ENCODE peak calls at places on chromosomes 12 and 14, in nine cellular contexts. One of them, this sample, is unnamed.

GRCh38 chr14:52948836-52949235 is 2.0 kb downstream of the FERMT2 start:
- DNase-seq in kidney epithelial cell: no peak
- DNase-seq in heart right ventricle: no peak
- DNase-seq in stimulated activated CD8-positive, alpha-beta memory T cell treated with anti-CD3 and anti-CD28 coated beads, Interleukin-15, amount 100 ng/mL, for 48 hours: no peak
- DNase-seq in CD4-positive, alpha-beta memory T cell: no peak
- DNase-seq in KG1: no peak
- DNase-seq in activated CD8-positive, alpha-beta T cell treated with anti-CD3 and anti-CD28 coated beads, Interleukin-2, amount 10 ng/mL, durations not matched to agents 7 days and 5 days: no peak
- DNase-seq in M059J: peak
- DNase-seq in RPMI7951: no peak
- DNase-seq in this sample: no peak

GRCh38 chr14:49977126-49977841 is 84.4 kb downstream of the ARF6 start:
- DNase-seq in kidney epithelial cell: no peak
- DNase-seq in heart right ventricle: no peak
- DNase-seq in stimulated activated CD8-positive, alpha-beta memory T cell treated with anti-CD3 and anti-CD28 coated beads, Interleukin-15, amount 100 ng/mL, for 48 hours: peak
- DNase-seq in CD4-positive, alpha-beta memory T cell: peak
- DNase-seq in KG1: no peak
- DNase-seq in activated CD8-positive, alpha-beta T cell treated with anti-CD3 and anti-CD28 coated beads, Interleukin-2, amount 10 ng/mL, durations not matched to agents 7 days and 5 days: peak
- DNase-seq in M059J: no peak
- DNase-seq in RPMI7951: no peak
- DNase-seq in this sample: peak

GRCh38 chr14:100709252-100709955 is 17.3 kb upstream of the DLK1 start:
- DNase-seq in kidney epithelial cell: no peak
- DNase-seq in heart right ventricle: peak
- DNase-seq in stimulated activated CD8-positive, alpha-beta memory T cell treated with anti-CD3 and anti-CD28 coated beads, Interleukin-15, amount 100 ng/mL, for 48 hours: no peak
- DNase-seq in CD4-positive, alpha-beta memory T cell: no peak
- DNase-seq in KG1: no peak
- DNase-seq in activated CD8-positive, alpha-beta T cell treated with anti-CD3 and anti-CD28 coated beads, Interleukin-2, amount 10 ng/mL, durations not matched to agents 7 days and 5 days: peak
- DNase-seq in M059J: no peak
- DNase-seq in RPMI7951: no peak
- DNase-seq in this sample: no peak

GRCh38 chr14:100294963-100295330 is 11.3 kb downstream of the SLC25A29 start:
- DNase-seq in kidney epithelial cell: no peak
- DNase-seq in heart right ventricle: no peak
- DNase-seq in stimulated activated CD8-positive, alpha-beta memory T cell treated with anti-CD3 and anti-CD28 coated beads, Interleukin-15, amount 100 ng/mL, for 48 hours: no peak
- DNase-seq in CD4-positive, alpha-beta memory T cell: no peak
- DNase-seq in KG1: no peak
- DNase-seq in activated CD8-positive, alpha-beta T cell treated with anti-CD3 and anti-CD28 coated beads, Interleukin-2, amount 10 ng/mL, durations not matched to agents 7 days and 5 days: no peak
- DNase-seq in M059J: no peak
- DNase-seq in RPMI7951: no peak
- DNase-seq in this sample: no peak

GRCh38 chr14:77649326-77649725 is 32.9 kb upstream of the SPTLC2 start:
- DNase-seq in kidney epithelial cell: no peak
- DNase-seq in heart right ventricle: no peak
- DNase-seq in stimulated activated CD8-positive, alpha-beta memory T cell treated with anti-CD3 and anti-CD28 coated beads, Interleukin-15, amount 100 ng/mL, for 48 hours: no peak
- DNase-seq in CD4-positive, alpha-beta memory T cell: no peak
- DNase-seq in KG1: no peak
- DNase-seq in activated CD8-positive, alpha-beta T cell treated with anti-CD3 and anti-CD28 coated beads, Interleukin-2, amount 10 ng/mL, durations not matched to agents 7 days and 5 days: no peak
- DNase-seq in M059J: no peak
- DNase-seq in RPMI7951: no peak
- DNase-seq in this sample: no peak

GRCh38 chr12:102957339-102958050 is at the start of gene ASCL1:
- DNase-seq in kidney epithelial cell: no peak
- DNase-seq in heart right ventricle: no peak
- DNase-seq in stimulated activated CD8-positive, alpha-beta memory T cell treated with anti-CD3 and anti-CD28 coated beads, Interleukin-15, amount 100 ng/mL, for 48 hours: no peak
- DNase-seq in CD4-positive, alpha-beta memory T cell: no peak
- DNase-seq in KG1: no peak
- DNase-seq in activated CD8-positive, alpha-beta T cell treated with anti-CD3 and anti-CD28 coated beads, Interleukin-2, amount 10 ng/mL, durations not matched to agents 7 days and 5 days: no peak
- DNase-seq in M059J: peak
- DNase-seq in RPMI7951: peak
- DNase-seq in this sample: no peak

GRCh38 chr14:92898732-92899131 is 24.2 kb upstream of the CHGA start:
- DNase-seq in kidney epithelial cell: no peak
- DNase-seq in heart right ventricle: no peak
- DNase-seq in stimulated activated CD8-positive, alpha-beta memory T cell treated with anti-CD3 and anti-CD28 coated beads, Interleukin-15, amount 100 ng/mL, for 48 hours: no peak
- DNase-seq in CD4-positive, alpha-beta memory T cell: no peak
- DNase-seq in KG1: no peak
- DNase-seq in activated CD8-positive, alpha-beta T cell treated with anti-CD3 and anti-CD28 coated beads, Interleukin-2, amount 10 ng/mL, durations not matched to agents 7 days and 5 days: peak
- DNase-seq in M059J: no peak
- DNase-seq in RPMI7951: no peak
- DNase-seq in this sample: no peak

GRCh38 chr14:64698899-64699298 is 5.3 kb upstream of the PLEKHG3 start:
- DNase-seq in kidney epithelial cell: no peak
- DNase-seq in heart right ventricle: no peak
- DNase-seq in stimulated activated CD8-positive, alpha-beta memory T cell treated with anti-CD3 and anti-CD28 coated beads, Interleukin-15, amount 100 ng/mL, for 48 hours: no peak
- DNase-seq in CD4-positive, alpha-beta memory T cell: peak
- DNase-seq in KG1: peak
- DNase-seq in activated CD8-positive, alpha-beta T cell treated with anti-CD3 and anti-CD28 coated beads, Interleukin-2, amount 10 ng/mL, durations not matched to agents 7 days and 5 days: no peak
- DNase-seq in M059J: no peak
- DNase-seq in RPMI7951: no peak
- DNase-seq in this sample: peak

GRCh38 chr14:72518809-72519377 is 375.0 kb downstream of the DPF3 start:
- DNase-seq in kidney epithelial cell: no peak
- DNase-seq in heart right ventricle: no peak
- DNase-seq in stimulated activated CD8-positive, alpha-beta memory T cell treated with anti-CD3 and anti-CD28 coated beads, Interleukin-15, amount 100 ng/mL, for 48 hours: peak
- DNase-seq in CD4-positive, alpha-beta memory T cell: peak
- DNase-seq in KG1: no peak
- DNase-seq in activated CD8-positive, alpha-beta T cell treated with anti-CD3 and anti-CD28 coated beads, Interleukin-2, amount 10 ng/mL, durations not matched to agents 7 days and 5 days: peak
- DNase-seq in M059J: no peak
- DNase-seq in RPMI7951: peak
- DNase-seq in this sample: peak

GRCh38 chr14:103296007-103296406 is 38.0 kb upstream of the EIF5 start:
- DNase-seq in kidney epithelial cell: peak
- DNase-seq in heart right ventricle: no peak
- DNase-seq in stimulated activated CD8-positive, alpha-beta memory T cell treated with anti-CD3 and anti-CD28 coated beads, Interleukin-15, amount 100 ng/mL, for 48 hours: no peak
- DNase-seq in CD4-positive, alpha-beta memory T cell: no peak
- DNase-seq in KG1: no peak
- DNase-seq in activated CD8-positive, alpha-beta T cell treated with anti-CD3 and anti-CD28 coated beads, Interleukin-2, amount 10 ng/mL, durations not matched to agents 7 days and 5 days: no peak
- DNase-seq in M059J: peak
- DNase-seq in RPMI7951: peak
- DNase-seq in this sample: no peak

GRCh38 chr14:75476274-75476995 is 45.8 kb upstream of the BATF start:
- DNase-seq in kidney epithelial cell: no peak
- DNase-seq in heart right ventricle: no peak
- DNase-seq in stimulated activated CD8-positive, alpha-beta memory T cell treated with anti-CD3 and anti-CD28 coated beads, Interleukin-15, amount 100 ng/mL, for 48 hours: no peak
- DNase-seq in CD4-positive, alpha-beta memory T cell: no peak
- DNase-seq in KG1: no peak
- DNase-seq in activated CD8-positive, alpha-beta T cell treated with anti-CD3 and anti-CD28 coated beads, Interleukin-2, amount 10 ng/mL, durations not matched to agents 7 days and 5 days: no peak
- DNase-seq in M059J: no peak
- DNase-seq in RPMI7951: no peak
- DNase-seq in this sample: no peak

GRCh38 chr12:101698782-101699347 is 1.4 kb downstream of the CHPT1 start:
- DNase-seq in kidney epithelial cell: no peak
- DNase-seq in heart right ventricle: no peak
- DNase-seq in stimulated activated CD8-positive, alpha-beta memory T cell treated with anti-CD3 and anti-CD28 coated beads, Interleukin-15, amount 100 ng/mL, for 48 hours: no peak
- DNase-seq in CD4-positive, alpha-beta memory T cell: no peak
- DNase-seq in KG1: no peak
- DNase-seq in activated CD8-positive, alpha-beta T cell treated with anti-CD3 and anti-CD28 coated beads, Interleukin-2, amount 10 ng/mL, durations not matched to agents 7 days and 5 days: no peak
- DNase-seq in M059J: peak
- DNase-seq in RPMI7951: peak
- DNase-seq in this sample: no peak

GRCh38 chr12:15244341-15244740 is 23.1 kb upstream of the RERG start:
- DNase-seq in kidney epithelial cell: no peak
- DNase-seq in heart right ventricle: no peak
- DNase-seq in stimulated activated CD8-positive, alpha-beta memory T cell treated with anti-CD3 and anti-CD28 coated beads, Interleukin-15, amount 100 ng/mL, for 48 hours: no peak
- DNase-seq in CD4-positive, alpha-beta memory T cell: no peak
- DNase-seq in KG1: no peak
- DNase-seq in activated CD8-positive, alpha-beta T cell treated with anti-CD3 and anti-CD28 coated beads, Interleukin-2, amount 10 ng/mL, durations not matched to agents 7 days and 5 days: no peak
- DNase-seq in M059J: no peak
- DNase-seq in RPMI7951: no peak
- DNase-seq in this sample: no peak

GRCh38 chr14:31059152-31059924 is 33.2 kb upstream of the STRN3 start:
- DNase-seq in kidney epithelial cell: peak
- DNase-seq in heart right ventricle: peak
- DNase-seq in stimulated activated CD8-positive, alpha-beta memory T cell treated with anti-CD3 and anti-CD28 coated beads, Interleukin-15, amount 100 ng/mL, for 48 hours: no peak
- DNase-seq in CD4-positive, alpha-beta memory T cell: no peak
- DNase-seq in KG1: no peak
- DNase-seq in activated CD8-positive, alpha-beta T cell treated with anti-CD3 and anti-CD28 coated beads, Interleukin-2, amount 10 ng/mL, durations not matched to agents 7 days and 5 days: no peak
- DNase-seq in M059J: peak
- DNase-seq in RPMI7951: peak
- DNase-seq in this sample: no peak

GRCh38 chr12:52254180-52254964 is 20.1 kb upstream of the KRT86 start:
- DNase-seq in kidney epithelial cell: no peak
- DNase-seq in heart right ventricle: no peak
- DNase-seq in stimulated activated CD8-positive, alpha-beta memory T cell treated with anti-CD3 and anti-CD28 coated beads, Interleukin-15, amount 100 ng/mL, for 48 hours: no peak
- DNase-seq in CD4-positive, alpha-beta memory T cell: no peak
- DNase-seq in KG1: no peak
- DNase-seq in activated CD8-positive, alpha-beta T cell treated with anti-CD3 and anti-CD28 coated beads, Interleukin-2, amount 10 ng/mL, durations not matched to agents 7 days and 5 days: no peak
- DNase-seq in M059J: no peak
- DNase-seq in RPMI7951: no peak
- DNase-seq in this sample: no peak

GRCh38 chr12:25458047-25458552 is 95.0 kb downstream of the LMNTD1 start:
- DNase-seq in kidney epithelial cell: peak
- DNase-seq in heart right ventricle: no peak
- DNase-seq in stimulated activated CD8-positive, alpha-beta memory T cell treated with anti-CD3 and anti-CD28 coated beads, Interleukin-15, amount 100 ng/mL, for 48 hours: no peak
- DNase-seq in CD4-positive, alpha-beta memory T cell: no peak
- DNase-seq in KG1: no peak
- DNase-seq in activated CD8-positive, alpha-beta T cell treated with anti-CD3 and anti-CD28 coated beads, Interleukin-2, amount 10 ng/mL, durations not matched to agents 7 days and 5 days: no peak
- DNase-seq in M059J: peak
- DNase-seq in RPMI7951: peak
- DNase-seq in this sample: no peak

GRCh38 chr14:49897414-49897813 is 4.5 kb downstream of the ARF6 start:
- DNase-seq in kidney epithelial cell: no peak
- DNase-seq in heart right ventricle: no peak
- DNase-seq in stimulated activated CD8-positive, alpha-beta memory T cell treated with anti-CD3 and anti-CD28 coated beads, Interleukin-15, amount 100 ng/mL, for 48 hours: no peak
- DNase-seq in CD4-positive, alpha-beta memory T cell: no peak
- DNase-seq in KG1: no peak
- DNase-seq in activated CD8-positive, alpha-beta T cell treated with anti-CD3 and anti-CD28 coated beads, Interleukin-2, amount 10 ng/mL, durations not matched to agents 7 days and 5 days: no peak
- DNase-seq in M059J: no peak
- DNase-seq in RPMI7951: no peak
- DNase-seq in this sample: no peak

GRCh38 chr12:49825971-49826421 is 2.2 kb downstream of the NCKAP5L start:
- DNase-seq in kidney epithelial cell: no peak
- DNase-seq in heart right ventricle: no peak
- DNase-seq in stimulated activated CD8-positive, alpha-beta memory T cell treated with anti-CD3 and anti-CD28 coated beads, Interleukin-15, amount 100 ng/mL, for 48 hours: no peak
- DNase-seq in CD4-positive, alpha-beta memory T cell: no peak
- DNase-seq in KG1: no peak
- DNase-seq in activated CD8-positive, alpha-beta T cell treated with anti-CD3 and anti-CD28 coated beads, Interleukin-2, amount 10 ng/mL, durations not matched to agents 7 days and 5 days: no peak
- DNase-seq in M059J: no peak
- DNase-seq in RPMI7951: no peak
- DNase-seq in this sample: no peak

GRCh38 chr14:76940057-76940456 is 88.5 kb downstream of the IRF2BPL start:
- DNase-seq in kidney epithelial cell: no peak
- DNase-seq in heart right ventricle: no peak
- DNase-seq in stimulated activated CD8-positive, alpha-beta memory T cell treated with anti-CD3 and anti-CD28 coated beads, Interleukin-15, amount 100 ng/mL, for 48 hours: no peak
- DNase-seq in CD4-positive, alpha-beta memory T cell: no peak
- DNase-seq in KG1: no peak
- DNase-seq in activated CD8-positive, alpha-beta T cell treated with anti-CD3 and anti-CD28 coated beads, Interleukin-2, amount 10 ng/mL, durations not matched to agents 7 days and 5 days: no peak
- DNase-seq in M059J: no peak
- DNase-seq in RPMI7951: no peak
- DNase-seq in this sample: no peak

GRCh38 chr14:89936654-89937185 is 17.8 kb downstream of the EFCAB11 start:
- DNase-seq in kidney epithelial cell: no peak
- DNase-seq in heart right ventricle: no peak
- DNase-seq in stimulated activated CD8-positive, alpha-beta memory T cell treated with anti-CD3 and anti-CD28 coated beads, Interleukin-15, amount 100 ng/mL, for 48 hours: no peak
- DNase-seq in CD4-positive, alpha-beta memory T cell: no peak
- DNase-seq in KG1: no peak
- DNase-seq in activated CD8-positive, alpha-beta T cell treated with anti-CD3 and anti-CD28 coated beads, Interleukin-2, amount 10 ng/mL, durations not matched to agents 7 days and 5 days: no peak
- DNase-seq in M059J: no peak
- DNase-seq in RPMI7951: no peak
- DNase-seq in this sample: no peak

GRCh38 chr14:21025374-21026151 is 702 bp upstream of the NDRG2 start:
- DNase-seq in kidney epithelial cell: no peak
- DNase-seq in heart right ventricle: peak
- DNase-seq in stimulated activated CD8-positive, alpha-beta memory T cell treated with anti-CD3 and anti-CD28 coated beads, Interleukin-15, amount 100 ng/mL, for 48 hours: no peak
- DNase-seq in CD4-positive, alpha-beta memory T cell: no peak
- DNase-seq in KG1: no peak
- DNase-seq in activated CD8-positive, alpha-beta T cell treated with anti-CD3 and anti-CD28 coated beads, Interleukin-2, amount 10 ng/mL, durations not matched to agents 7 days and 5 days: no peak
- DNase-seq in M059J: no peak
- DNase-seq in RPMI7951: no peak
- DNase-seq in this sample: no peak

GRCh38 chr12:124032265-124032886 is 59.4 kb downstream of the ZNF664 start:
- DNase-seq in kidney epithelial cell: no peak
- DNase-seq in heart right ventricle: peak
- DNase-seq in stimulated activated CD8-positive, alpha-beta memory T cell treated with anti-CD3 and anti-CD28 coated beads, Interleukin-15, amount 100 ng/mL, for 48 hours: no peak
- DNase-seq in CD4-positive, alpha-beta memory T cell: no peak
- DNase-seq in KG1: peak
- DNase-seq in activated CD8-positive, alpha-beta T cell treated with anti-CD3 and anti-CD28 coated beads, Interleukin-2, amount 10 ng/mL, durations not matched to agents 7 days and 5 days: peak
- DNase-seq in M059J: peak
- DNase-seq in RPMI7951: peak
- DNase-seq in this sample: no peak

GRCh38 chr14:102510616-102511520 is 1.3 kb upstream of the ANKRD9 start:
- DNase-seq in kidney epithelial cell: no peak
- DNase-seq in heart right ventricle: no peak
- DNase-seq in stimulated activated CD8-positive, alpha-beta memory T cell treated with anti-CD3 and anti-CD28 coated beads, Interleukin-15, amount 100 ng/mL, for 48 hours: no peak
- DNase-seq in CD4-positive, alpha-beta memory T cell: no peak
- DNase-seq in KG1: no peak
- DNase-seq in activated CD8-positive, alpha-beta T cell treated with anti-CD3 and anti-CD28 coated beads, Interleukin-2, amount 10 ng/mL, durations not matched to agents 7 days and 5 days: peak
- DNase-seq in M059J: no peak
- DNase-seq in RPMI7951: no peak
- DNase-seq in this sample: no peak

GRCh38 chr14:31726337-31726736 is 165.1 kb downstream of the NUBPL start:
- DNase-seq in kidney epithelial cell: no peak
- DNase-seq in heart right ventricle: no peak
- DNase-seq in stimulated activated CD8-positive, alpha-beta memory T cell treated with anti-CD3 and anti-CD28 coated beads, Interleukin-15, amount 100 ng/mL, for 48 hours: no peak
- DNase-seq in CD4-positive, alpha-beta memory T cell: no peak
- DNase-seq in KG1: no peak
- DNase-seq in activated CD8-positive, alpha-beta T cell treated with anti-CD3 and anti-CD28 coated beads, Interleukin-2, amount 10 ng/mL, durations not matched to agents 7 days and 5 days: no peak
- DNase-seq in M059J: no peak
- DNase-seq in RPMI7951: no peak
- DNase-seq in this sample: no peak

GRCh38 chr14:53183611-53184010 is 30.5 kb upstream of the DDHD1 start:
- DNase-seq in kidney epithelial cell: no peak
- DNase-seq in heart right ventricle: no peak
- DNase-seq in stimulated activated CD8-positive, alpha-beta memory T cell treated with anti-CD3 and anti-CD28 coated beads, Interleukin-15, amount 100 ng/mL, for 48 hours: no peak
- DNase-seq in CD4-positive, alpha-beta memory T cell: no peak
- DNase-seq in KG1: no peak
- DNase-seq in activated CD8-positive, alpha-beta T cell treated with anti-CD3 and anti-CD28 coated beads, Interleukin-2, amount 10 ng/mL, durations not matched to agents 7 days and 5 days: no peak
- DNase-seq in M059J: peak
- DNase-seq in RPMI7951: peak
- DNase-seq in this sample: no peak

GRCh38 chr14:49946320-49947141 is 53.6 kb downstream of the ARF6 start:
- DNase-seq in kidney epithelial cell: no peak
- DNase-seq in heart right ventricle: peak
- DNase-seq in stimulated activated CD8-positive, alpha-beta memory T cell treated with anti-CD3 and anti-CD28 coated beads, Interleukin-15, amount 100 ng/mL, for 48 hours: no peak
- DNase-seq in CD4-positive, alpha-beta memory T cell: peak
- DNase-seq in KG1: no peak
- DNase-seq in activated CD8-positive, alpha-beta T cell treated with anti-CD3 and anti-CD28 coated beads, Interleukin-2, amount 10 ng/mL, durations not matched to agents 7 days and 5 days: peak
- DNase-seq in M059J: peak
- DNase-seq in RPMI7951: peak
- DNase-seq in this sample: no peak

GRCh38 chr14:71266994-71267636 is 359.9 kb downstream of the PCNX1 start:
- DNase-seq in kidney epithelial cell: no peak
- DNase-seq in heart right ventricle: no peak
- DNase-seq in stimulated activated CD8-positive, alpha-beta memory T cell treated with anti-CD3 and anti-CD28 coated beads, Interleukin-15, amount 100 ng/mL, for 48 hours: peak
- DNase-seq in CD4-positive, alpha-beta memory T cell: no peak
- DNase-seq in KG1: no peak
- DNase-seq in activated CD8-positive, alpha-beta T cell treated with anti-CD3 and anti-CD28 coated beads, Interleukin-2, amount 10 ng/mL, durations not matched to agents 7 days and 5 days: peak
- DNase-seq in M059J: peak
- DNase-seq in RPMI7951: peak
- DNase-seq in this sample: no peak

GRCh38 chr12:123024819-123025391 is 44.4 kb downstream of the ARL6IP4 start:
- DNase-seq in kidney epithelial cell: no peak
- DNase-seq in heart right ventricle: no peak
- DNase-seq in stimulated activated CD8-positive, alpha-beta memory T cell treated with anti-CD3 and anti-CD28 coated beads, Interleukin-15, amount 100 ng/mL, for 48 hours: no peak
- DNase-seq in CD4-positive, alpha-beta memory T cell: no peak
- DNase-seq in KG1: no peak
- DNase-seq in activated CD8-positive, alpha-beta T cell treated with anti-CD3 and anti-CD28 coated beads, Interleukin-2, amount 10 ng/mL, durations not matched to agents 7 days and 5 days: peak
- DNase-seq in M059J: peak
- DNase-seq in RPMI7951: peak
- DNase-seq in this sample: no peak

GRCh38 chr14:65414961-65415589 is 2.5 kb downstream of the FUT8 start:
- DNase-seq in kidney epithelial cell: no peak
- DNase-seq in heart right ventricle: peak
- DNase-seq in stimulated activated CD8-positive, alpha-beta memory T cell treated with anti-CD3 and anti-CD28 coated beads, Interleukin-15, amount 100 ng/mL, for 48 hours: no peak
- DNase-seq in CD4-positive, alpha-beta memory T cell: peak
- DNase-seq in KG1: peak
- DNase-seq in activated CD8-positive, alpha-beta T cell treated with anti-CD3 and anti-CD28 coated beads, Interleukin-2, amount 10 ng/mL, durations not matched to agents 7 days and 5 days: peak
- DNase-seq in M059J: peak
- DNase-seq in RPMI7951: peak
- DNase-seq in this sample: no peak

GRCh38 chr12:57755454-57756372 is 810 bp downstream of the MARCHF9 start:
- DNase-seq in kidney epithelial cell: no peak
- DNase-seq in heart right ventricle: no peak
- DNase-seq in stimulated activated CD8-positive, alpha-beta memory T cell treated with anti-CD3 and anti-CD28 coated beads, Interleukin-15, amount 100 ng/mL, for 48 hours: no peak
- DNase-seq in CD4-positive, alpha-beta memory T cell: peak
- DNase-seq in KG1: no peak
- DNase-seq in activated CD8-positive, alpha-beta T cell treated with anti-CD3 and anti-CD28 coated beads, Interleukin-2, amount 10 ng/mL, durations not matched to agents 7 days and 5 days: peak
- DNase-seq in M059J: no peak
- DNase-seq in RPMI7951: no peak
- DNase-seq in this sample: no peak

GRCh38 chr14:26261368-26262122 is 336.3 kb downstream of the NOVA1 start:
- DNase-seq in kidney epithelial cell: no peak
- DNase-seq in heart right ventricle: no peak
- DNase-seq in stimulated activated CD8-positive, alpha-beta memory T cell treated with anti-CD3 and anti-CD28 coated beads, Interleukin-15, amount 100 ng/mL, for 48 hours: no peak
- DNase-seq in CD4-positive, alpha-beta memory T cell: no peak
- DNase-seq in KG1: no peak
- DNase-seq in activated CD8-positive, alpha-beta T cell treated with anti-CD3 and anti-CD28 coated beads, Interleukin-2, amount 10 ng/mL, durations not matched to agents 7 days and 5 days: no peak
- DNase-seq in M059J: no peak
- DNase-seq in RPMI7951: no peak
- DNase-seq in this sample: no peak

This sample was measured in SIG-M5.